ENCODE peak calls at places on chromosomes 2 and 18, in five cellular contexts. Q is pancreas, U is left ventricle myocardium inferior, M is kidney, T is hepatocyte. F is an unnamed sample. For H3K4me1, the result is how much of the 10 kb centered on the place peaks cover.

GRCh38 chr2:152369176-152369860 is 34.3 kb downstream of the FMNL2 start:
- DNase-seq in M (no peak), U (no peak), T (peak), Q (no peak), F (no peak)

GRCh38 chr2:168699834-168700417 is 102.5 kb upstream of the NOSTRIN start:
- DNase-seq in T (peak), U (peak), Q (peak), M (peak), F (peak)

GRCh38 chr2:120949027-120949956 is 213.6 kb downstream of the GLI2 start:
- DNase-seq in M (no peak), U (no peak), Q (peak), T (no peak), F (no peak)

GRCh38 chr2:63364866-63365265 is 223.4 kb downstream of the WDPCP start:
- DNase-seq in Q (no peak), U (no peak), M (no peak), T (peak), F (no peak)

GRCh38 chr2:47771211-47771610 is 11.7 kb upstream of the MSH6 start:
- DNase-seq in T (peak), Q (no peak), M (no peak), U (no peak), F (no peak)

GRCh38 chr2:33528551-33528950 is 52.1 kb downstream of the RASGRP3 start:
- DNase-seq in M (no peak), T (no peak), Q (no peak), U (no peak), F (no peak)

GRCh38 chr2:240611601-240612210 is 13.6 kb upstream of the GPR35 start:
- DNase-seq in U (no peak), M (peak), Q (no peak), T (no peak), F (no peak)

GRCh38 chr2:30139131-30139870 is 7.5 kb upstream of the YPEL5 start:
- DNase-seq in U (no peak), Q (no peak), M (no peak), T (no peak), F (no peak)

GRCh38 chr2:172096661-172097547 is 5.8 kb downstream of the DLX2 start:
- DNase-seq in T (peak), M (peak), U (no peak), Q (no peak), F (no peak)

GRCh38 chr2:44957656-44958327 is 16.3 kb downstream of the SIX3 start:
- DNase-seq in T (no peak), M (no peak), U (no peak), Q (no peak), F (no peak)

GRCh38 chr2:51424418-51424817 is 392.5 kb upstream of the NRXN1 start:
- DNase-seq in T (peak), U (no peak), M (peak), Q (no peak), F (no peak)

GRCh38 chr2:95149397-95149984 is 10.2 kb downstream of the ZNF514 start:
- DNase-seq in M (no peak), Q (no peak), T (no peak), U (no peak), F (no peak)

GRCh38 chr2:189465076-189465475 is 23.8 kb downstream of the WDR75 start:
- DNase-seq in U (no peak), Q (no peak), T (no peak), M (no peak), F (no peak)

GRCh38 chr2:121076885-121077549 is 208.0 kb downstream of the TFCP2L1 start:
- DNase-seq in U (peak), Q (peak), T (peak), M (no peak), F (peak)

GRCh38 chr18:76145968-76146367 is 349.1 kb downstream of the ZNF516 start:
- DNase-seq in M (no peak), Q (no peak), T (no peak), U (no peak), F (no peak)

GRCh38 chr18:35620765-35621164 is 39.2 kb downstream of the GALNT1 start:
- DNase-seq in M (no peak), T (no peak), U (no peak), Q (no peak), F (no peak)

GRCh38 chr2:233912799-233913423 is 4.3 kb upstream of the TRPM8 start:
- DNase-seq in M (no peak), U (no peak), Q (no peak), T (peak), F (no peak)

GRCh38 chr2:70463581-70463980 is 90.0 kb downstream of the TGFA start:
- DNase-seq in Q (no peak), T (no peak), M (no peak), U (no peak), F (no peak)

GRCh38 chr2:70461981-70462876 is 91.4 kb downstream of the TGFA start:
- DNase-seq in M (no peak), T (no peak), U (no peak), Q (no peak), F (no peak)

GRCh38 chr2:70467237-70467636 is 86.4 kb downstream of the TGFA start:
- DNase-seq in Q (no peak), T (no peak), U (no peak), M (no peak), F (no peak)

GRCh38 chr2:70461414-70461813 is 92.2 kb downstream of the TGFA start:
- DNase-seq in T (no peak), M (no peak), U (no peak), Q (no peak), F (peak)

GRCh38 chr2:70463997-70464396 is 89.6 kb downstream of the TGFA start:
- DNase-seq in M (no peak), T (no peak), U (no peak), Q (peak), F (no peak)
- H3K4me1 ChIP-seq in M (under half), T (under half), U (under half), Q (under half), F (under half)

GRCh38 chr2:46534589-46534988 is 55.2 kb downstream of the TMEM247 start:
- DNase-seq in U (no peak), T (no peak), Q (no peak), M (no peak), F (no peak)
- H3K4me1 ChIP-seq in U (under half), T (under half), Q (under half), M (under half), F (under half)

GRCh38 chr2:144514731-144515424 is 5.0 kb downstream of the ZEB2 start:
- DNase-seq in M (no peak), T (no peak), Q (no peak), U (no peak), F (no peak)
- H3K4me1 ChIP-seq in M (under half), T (under half), Q (under half), U (half or more), F (under half)

GRCh38 chr2:187550797-187551306 is 3.4 kb downstream of the TFPI start:
- DNase-seq in M (no peak), Q (no peak), T (no peak), U (no peak), F (no peak)

GRCh38 chr2:187549193-187549592 is 5.0 kb downstream of the TFPI start:
- DNase-seq in Q (no peak), T (no peak), M (no peak), U (no peak), F (no peak)

GRCh38 chr2:187548658-187549057 is 5.6 kb downstream of the TFPI start:
- DNase-seq in M (no peak), Q (no peak), T (no peak), U (no peak), F (no peak)

GRCh38 chr2:187552381-187552780 is 1.9 kb downstream of the TFPI start:
- DNase-seq in T (no peak), U (no peak), Q (no peak), M (no peak), F (no peak)

DNA sequence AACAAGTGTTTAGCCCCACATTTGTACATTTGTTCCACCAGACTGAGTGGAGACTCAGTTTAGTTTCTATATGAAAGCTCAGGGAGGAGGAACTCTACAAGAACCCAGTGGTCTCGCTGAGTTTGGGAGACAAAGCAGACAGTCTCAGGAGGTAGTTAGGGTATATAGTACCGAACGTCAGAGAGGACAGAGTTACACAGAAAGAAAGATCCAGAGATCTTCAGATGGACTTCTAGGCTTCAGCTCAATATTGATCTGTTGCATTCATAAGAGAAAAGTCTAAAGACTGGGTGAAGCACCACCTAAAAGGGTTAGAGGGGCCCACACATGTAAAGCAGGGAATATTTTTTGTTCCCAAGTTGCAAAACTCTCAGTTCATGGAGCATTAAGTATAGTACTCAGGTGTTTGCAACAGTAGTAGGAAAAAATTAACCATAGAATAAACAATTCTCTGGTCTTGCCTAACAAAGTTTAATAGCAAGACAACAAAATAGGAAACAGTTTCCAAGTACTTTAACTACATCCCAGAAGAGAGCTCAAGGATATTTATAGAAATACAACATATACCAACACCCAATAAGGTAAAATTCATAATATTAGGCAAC is 4.2 kb downstream of the TFPI start:
- DNase-seq in U (no peak), T (peak), M (no peak), Q (no peak), F (no peak)
- H3K4me1 ChIP-seq in U (under half), T (under half), M (under half), Q (under half), F (under half)

DNA sequence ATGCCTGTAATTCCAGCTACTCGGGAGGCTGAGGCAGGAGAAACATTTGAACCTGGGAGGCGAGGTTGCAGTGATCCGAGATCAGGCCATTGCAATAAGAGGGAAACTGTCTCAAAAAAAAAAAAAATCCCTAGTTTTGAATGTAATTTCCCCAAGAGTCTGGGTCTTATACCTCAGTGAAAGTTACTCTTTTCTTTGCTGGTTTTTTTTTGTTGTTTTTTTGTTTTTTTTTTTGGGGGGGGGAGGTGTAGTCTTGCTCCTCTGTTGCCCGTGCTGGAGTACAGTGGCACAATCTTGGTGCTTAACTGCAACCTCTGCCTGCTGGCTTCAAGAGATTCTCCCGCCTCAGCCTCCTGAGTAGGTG is 22.8 kb downstream of the EML4 start:
- DNase-seq in U (no peak), Q (no peak), T (no peak), M (no peak), F (no peak)
- H3K4me1 ChIP-seq in U (under half), Q (half or more), T (under half), M (under half), F (under half)

DNA sequence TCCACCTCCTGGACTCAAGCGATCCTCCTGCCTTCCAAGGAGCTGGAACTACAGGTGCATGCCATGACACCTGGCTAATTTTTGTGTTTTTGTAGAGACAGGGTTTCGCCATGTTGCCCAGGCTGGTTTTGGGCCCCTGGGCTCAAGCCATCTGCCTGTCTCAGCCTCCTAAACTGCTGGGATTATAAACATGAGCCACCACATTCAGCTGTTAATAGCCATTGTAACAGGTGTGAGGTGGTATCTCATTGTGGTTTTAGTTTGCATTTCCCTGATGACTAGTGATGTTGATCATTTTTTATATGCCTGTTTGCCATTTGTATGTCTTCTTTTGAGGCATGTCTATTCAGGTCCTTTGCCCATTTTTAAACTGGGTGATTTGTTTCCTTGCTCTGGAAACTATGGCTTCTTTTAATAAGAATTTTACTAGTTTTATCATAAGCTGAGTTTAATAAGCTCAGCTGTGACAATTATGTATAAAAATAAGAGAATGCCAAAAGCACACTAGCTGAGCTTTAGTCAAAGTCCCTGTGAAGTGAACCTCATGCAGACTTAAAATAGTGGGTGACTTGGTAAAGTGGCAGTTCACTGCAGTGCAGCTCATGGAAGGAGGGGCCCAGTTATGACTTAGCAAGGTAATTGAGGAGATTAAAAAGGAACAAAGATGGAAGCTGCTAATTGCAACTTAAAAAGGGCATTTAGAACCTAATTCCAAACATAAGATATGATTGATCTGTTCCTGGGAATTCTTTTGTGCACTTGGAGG is 465.0 kb downstream of the TGIF1 start:
- DNase-seq in Q (no peak), U (no peak), T (no peak), M (no peak), F (no peak)
- H3K4me1 ChIP-seq in Q (under half), U (half or more), T (under half), M (under half), F (under half)

F was measured in breast epithelium.